ENCODE peak calls at places on chromosomes 13 and 19, in five cellular contexts. X is left ventricle myocardium inferior; O is NCI-H2081; G is aorta; M is stimulated activated effector memory CD8-positive, alpha-beta T cell treated with anti-CD3 and anti-CD28 coated beads, Interleukin-12 subunit alpha, Interleukin-12 subunit beta, amount 100 ng/mL, for 72 hours. L is an unnamed sample.

GRCh38 chr19:3346677-3347353 is 19.6 kb upstream of the NFIC start:
- DNase-seq in X (peak), O (peak), G (peak), M (no peak), L (peak)

GRCh38 chr13:40440990-40441820 is 225.2 kb downstream of the FOXO1 start:
- DNase-seq in X (peak), O (no peak), G (peak), M (no peak), L (peak)

GRCh38 chr19:46963093-46963734 is 56.4 kb upstream of the NPAS1 start:
- DNase-seq in X (no peak), O (no peak), G (no peak), M (no peak), L (no peak)

GRCh38 chr19:45250216-45250831 is 747 bp upstream of the MARK4 start:
- DNase-seq in X (no peak), O (no peak), G (no peak), M (no peak), L (no peak)

GRCh38 chr13:94478913-94479312 is 569 bp downstream of the DCT start:
- DNase-seq in X (no peak), O (no peak), G (no peak), M (no peak), L (no peak)

GRCh38 chr13:94309997-94310842 is 169.3 kb downstream of the DCT start:
- DNase-seq in X (no peak), O (no peak), G (no peak), M (no peak), L (no peak)

GRCh38 chr19:4233282-4233853 is 4.0 kb downstream of the EBI3 start:
- DNase-seq in X (peak), O (peak), G (peak), M (peak), L (no peak)

GRCh38 chr19:38004505-38005223 is 97.7 kb downstream of the SIPA1L3 start:
- DNase-seq in X (peak), O (peak), G (peak), M (no peak), L (peak)

GRCh38 chr13:60623131-60623530 is 226.1 kb downstream of the TDRD3 start:
- DNase-seq in X (no peak), O (no peak), G (no peak), M (no peak), L (no peak)

GRCh38 chr13:83940742-83941141 is 58.5 kb upstream of the SLITRK1 start:
- DNase-seq in X (no peak), O (no peak), G (no peak), M (no peak), L (no peak)